ENCODE peak calls at places on chromosomes 11 and 22, in nine cellular contexts. One of them, this sample, is unnamed.
A peak's percentile ranks its signal among the peaks of the same experiment; 100 is the strongest.

GRCh38 chr22:49763138-49763537 is 64.5 kb downstream of the BRD1 start:
- DNase-seq in AG04450: no peak
- DNase-seq in IMR-90: no peak
- DNase-seq in GM23338: no peak
- DNase-seq in neuronal stem cell: no peak
- DNase-seq in A549: no peak
- DNase-seq in fibroblast of lung: no peak
- DNase-seq in CD4-positive, alpha-beta T cell: no peak
- DNase-seq in SK-N-MC: no peak
- DNase-seq in this sample: no peak

GRCh38 chr11:62273284-62273683 is 3.3 kb downstream of the SCGB2A2 start:
- DNase-seq in AG04450: no peak
- DNase-seq in IMR-90: no peak
- DNase-seq in fibroblast of lung: no peak
- DNase-seq in CD4-positive, alpha-beta T cell: no peak
- DNase-seq in GM23338: no peak
- DNase-seq in neuronal stem cell: no peak
- DNase-seq in SK-N-MC: no peak
- DNase-seq in A549: no peak
- DNase-seq in this sample: no peak

GRCh38 chr11:34238966-34239365 is 118.8 kb downstream of the ABTB2 start:
- DNase-seq in IMR-90: no peak
- DNase-seq in AG04450: no peak
- DNase-seq in GM23338: no peak
- DNase-seq in SK-N-MC: no peak
- DNase-seq in fibroblast of lung: peak; percentile 33
- DNase-seq in A549: no peak
- DNase-seq in neuronal stem cell: no peak
- DNase-seq in CD4-positive, alpha-beta T cell: no peak
- DNase-seq in this sample: no peak

GRCh38 chr11:72696866-72697428 is 22.7 kb upstream of the PDE2A start:
- DNase-seq in neuronal stem cell: no peak
- DNase-seq in GM23338: peak; percentile 92
- DNase-seq in AG04450: no peak
- DNase-seq in CD4-positive, alpha-beta T cell: no peak
- DNase-seq in IMR-90: no peak
- DNase-seq in A549: no peak
- DNase-seq in fibroblast of lung: no peak
- DNase-seq in SK-N-MC: no peak
- DNase-seq in this sample: no peak

GRCh38 chr11:122756417-122756816 is 81.9 kb upstream of the CRTAM start:
- DNase-seq in neuronal stem cell: no peak
- DNase-seq in A549: no peak
- DNase-seq in GM23338: no peak
- DNase-seq in SK-N-MC: no peak
- DNase-seq in IMR-90: no peak
- DNase-seq in AG04450: no peak
- DNase-seq in CD4-positive, alpha-beta T cell: peak; percentile 47
- DNase-seq in fibroblast of lung: no peak
- DNase-seq in this sample: no peak

GRCh38 chr11:102495161-102496042 is 35.1 kb downstream of the MMP7 start:
- DNase-seq in SK-N-MC: peak; percentile 63
- DNase-seq in fibroblast of lung: peak; percentile 81
- DNase-seq in neuronal stem cell: peak; percentile 78
- DNase-seq in A549: peak; percentile 41
- DNase-seq in CD4-positive, alpha-beta T cell: peak; percentile 20
- DNase-seq in GM23338: peak; percentile 90
- DNase-seq in IMR-90: peak; percentile 88
- DNase-seq in AG04450: peak; percentile 75
- DNase-seq in this sample: peak; percentile 34

GRCh38 chr22:42685941-42686666 is 34.6 kb downstream of the A4GALT start:
- DNase-seq in IMR-90: no peak
- DNase-seq in A549: peak; percentile 11
- DNase-seq in SK-N-MC: no peak
- DNase-seq in AG04450: no peak
- DNase-seq in CD4-positive, alpha-beta T cell: no peak
- DNase-seq in fibroblast of lung: no peak
- DNase-seq in neuronal stem cell: no peak
- DNase-seq in GM23338: peak; percentile 18
- DNase-seq in this sample: no peak

GRCh38 chr11:128156486-128156885 is 430.9 kb downstream of the ETS1 start:
- DNase-seq in GM23338: no peak
- DNase-seq in neuronal stem cell: no peak
- DNase-seq in SK-N-MC: no peak
- DNase-seq in fibroblast of lung: peak; percentile 49
- DNase-seq in AG04450: no peak
- DNase-seq in CD4-positive, alpha-beta T cell: no peak
- DNase-seq in A549: no peak
- DNase-seq in IMR-90: no peak
- DNase-seq in this sample: peak; percentile 50

GRCh38 chr11:73477518-73477917 is 101.3 kb downstream of the RELT start:
- DNase-seq in SK-N-MC: no peak
- DNase-seq in A549: no peak
- DNase-seq in AG04450: no peak
- DNase-seq in neuronal stem cell: no peak
- DNase-seq in IMR-90: no peak
- DNase-seq in fibroblast of lung: no peak
- DNase-seq in GM23338: no peak
- DNase-seq in CD4-positive, alpha-beta T cell: no peak
- DNase-seq in this sample: no peak

DNA sequence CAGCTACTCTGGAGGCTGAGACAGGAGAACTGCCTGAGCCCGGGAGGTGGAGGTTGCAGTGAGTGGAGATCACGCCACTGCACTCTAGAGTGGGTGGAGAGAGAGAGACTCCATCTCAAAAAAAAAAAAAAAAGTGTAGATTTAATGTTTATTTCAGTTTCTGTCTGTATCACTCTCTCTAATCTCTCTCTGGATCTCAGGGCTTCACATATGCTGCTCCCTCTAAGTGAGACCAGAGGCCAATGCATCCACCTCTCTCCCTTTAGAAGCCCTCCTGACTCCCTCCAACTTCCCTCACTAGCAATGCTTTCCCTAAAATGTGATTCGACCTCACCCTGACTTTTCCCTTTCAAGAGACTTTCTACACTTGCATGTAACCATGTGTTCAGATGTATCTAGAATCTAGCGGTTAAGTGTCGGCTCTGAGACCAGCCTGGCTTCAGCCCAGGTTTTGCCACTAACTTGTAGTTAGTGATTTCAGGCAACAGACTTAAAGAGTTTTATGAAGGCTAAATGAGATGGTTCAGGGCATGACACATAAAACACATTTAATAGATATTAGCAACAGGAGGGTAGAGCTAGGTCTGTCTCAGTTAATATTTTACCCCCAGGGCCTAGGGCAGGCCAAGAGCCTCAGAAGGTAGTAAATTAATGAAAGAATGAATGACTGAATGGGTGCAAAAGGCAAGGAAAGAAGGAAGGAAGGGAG is 364.3 kb downstream of the LARGE1 start:
- DNase-seq in AG04450: no peak
- DNase-seq in GM23338: no peak
- DNase-seq in A549: no peak
- DNase-seq in neuronal stem cell: no peak
- DNase-seq in SK-N-MC: no peak
- DNase-seq in IMR-90: no peak
- DNase-seq in fibroblast of lung: no peak
- DNase-seq in CD4-positive, alpha-beta T cell: no peak
- DNase-seq in this sample: no peak
- H3K27ac ChIP-seq in AG04450: no peak overlapping the region
- H3K27ac ChIP-seq in GM23338: no peak overlapping the region
- H3K27ac ChIP-seq in A549: no peak overlapping the region
- H3K27ac ChIP-seq in neuronal stem cell: no peak overlapping the region
- H3K27ac ChIP-seq in SK-N-MC: no peak overlapping the region
- H3K27ac ChIP-seq in IMR-90: no peak overlapping the region
- H3K27ac ChIP-seq in fibroblast of lung: no peak overlapping the region
- H3K27ac ChIP-seq in CD4-positive, alpha-beta T cell: no peak overlapping the region
- H3K27ac ChIP-seq in this sample: no peak overlapping the region

GRCh38 chr11:6402561-6402981 is 12.3 kb downstream of the SMPD1 start:
- DNase-seq in SK-N-MC: no peak
- DNase-seq in fibroblast of lung: peak; percentile 27
- DNase-seq in AG04450: no peak
- DNase-seq in IMR-90: peak; percentile 39
- DNase-seq in CD4-positive, alpha-beta T cell: peak; percentile 88
- DNase-seq in neuronal stem cell: no peak
- DNase-seq in GM23338: no peak
- DNase-seq in A549: no peak
- DNase-seq in this sample: no peak

GRCh38 chr11:6401439-6401838 is 11.2 kb downstream of the SMPD1 start:
- DNase-seq in GM23338: no peak
- DNase-seq in IMR-90: no peak
- DNase-seq in A549: no peak
- DNase-seq in neuronal stem cell: no peak
- DNase-seq in fibroblast of lung: no peak
- DNase-seq in AG04450: no peak
- DNase-seq in SK-N-MC: no peak
- DNase-seq in CD4-positive, alpha-beta T cell: no peak
- DNase-seq in this sample: no peak

GRCh38 chr11:6403539-6403938 is 13.3 kb downstream of the SMPD1 start:
- DNase-seq in neuronal stem cell: no peak
- DNase-seq in SK-N-MC: no peak
- DNase-seq in GM23338: no peak
- DNase-seq in A549: no peak
- DNase-seq in CD4-positive, alpha-beta T cell: no peak
- DNase-seq in AG04450: no peak
- DNase-seq in IMR-90: no peak
- DNase-seq in fibroblast of lung: no peak
- DNase-seq in this sample: no peak

GRCh38 chr11:6400431-6401345 is 10.4 kb downstream of the SMPD1 start:
- DNase-seq in SK-N-MC: no peak
- DNase-seq in CD4-positive, alpha-beta T cell: no peak
- DNase-seq in A549: no peak
- DNase-seq in neuronal stem cell: no peak
- DNase-seq in GM23338: no peak
- DNase-seq in AG04450: no peak
- DNase-seq in fibroblast of lung: no peak
- DNase-seq in IMR-90: no peak
- DNase-seq in this sample: no peak

DNA sequence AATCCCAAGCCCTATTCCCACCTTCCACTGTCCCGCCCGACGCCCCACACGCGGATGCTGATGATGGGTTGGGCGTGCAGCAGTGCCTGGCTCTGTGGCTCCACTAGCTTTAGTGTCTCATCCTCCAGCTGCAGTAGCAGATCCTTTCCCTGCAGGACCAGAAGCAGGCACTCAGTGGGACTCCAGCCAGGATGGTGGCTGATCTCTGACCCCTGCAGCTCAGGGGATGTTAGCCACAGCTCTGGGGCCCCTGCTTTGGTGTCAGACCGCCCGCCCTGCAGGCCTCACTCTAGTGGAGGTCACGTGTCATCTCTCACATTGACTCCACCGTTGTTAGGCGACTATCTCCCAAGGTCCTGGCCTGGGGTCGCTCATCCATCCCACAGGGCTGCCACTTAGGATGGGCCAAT is 11.8 kb downstream of the SMPD1 start:
- DNase-seq in SK-N-MC: no peak
- DNase-seq in AG04450: no peak
- DNase-seq in A549: no peak
- DNase-seq in IMR-90: no peak
- DNase-seq in CD4-positive, alpha-beta T cell: no peak
- DNase-seq in GM23338: no peak
- DNase-seq in neuronal stem cell: no peak
- DNase-seq in fibroblast of lung: no peak
- DNase-seq in this sample: no peak
- H3K27ac ChIP-seq in SK-N-MC: no peak overlapping the region
- H3K27ac ChIP-seq in AG04450: no peak overlapping the region
- H3K27ac ChIP-seq in A549: no peak overlapping the region
- H3K27ac ChIP-seq in IMR-90: no peak overlapping the region
- H3K27ac ChIP-seq in CD4-positive, alpha-beta T cell: peak overlapping the region; percentile 91
- H3K27ac ChIP-seq in GM23338: no peak overlapping the region
- H3K27ac ChIP-seq in neuronal stem cell: no peak overlapping the region
- H3K27ac ChIP-seq in fibroblast of lung: no peak overlapping the region
- H3K27ac ChIP-seq in this sample: no peak overlapping the region

GRCh38 chr11:5690216-5690615 is 626 bp downstream of the TRIM22 start:
- DNase-seq in CD4-positive, alpha-beta T cell: no peak
- DNase-seq in A549: no peak
- DNase-seq in SK-N-MC: no peak
- DNase-seq in GM23338: no peak
- DNase-seq in neuronal stem cell: no peak
- DNase-seq in AG04450: no peak
- DNase-seq in IMR-90: peak; percentile 40
- DNase-seq in fibroblast of lung: peak; percentile 36
- DNase-seq in this sample: no peak

GRCh38 chr11:5694642-5695041 is 5.1 kb downstream of the TRIM22 start:
- DNase-seq in fibroblast of lung: no peak
- DNase-seq in CD4-positive, alpha-beta T cell: no peak
- DNase-seq in GM23338: no peak
- DNase-seq in A549: no peak
- DNase-seq in SK-N-MC: no peak
- DNase-seq in IMR-90: no peak
- DNase-seq in AG04450: no peak
- DNase-seq in neuronal stem cell: no peak
- DNase-seq in this sample: no peak

GRCh38 chr11:5689551-5689983 is at the start of gene TRIM22:
- DNase-seq in CD4-positive, alpha-beta T cell: peak; percentile 13
- DNase-seq in AG04450: no peak
- DNase-seq in fibroblast of lung: peak; percentile 82
- DNase-seq in neuronal stem cell: no peak
- DNase-seq in A549: no peak
- DNase-seq in GM23338: peak; percentile 81
- DNase-seq in SK-N-MC: no peak
- DNase-seq in IMR-90: peak; percentile 71
- DNase-seq in this sample: peak; percentile 20

GRCh38 chr11:5690736-5691135 is 1.1 kb downstream of the TRIM22 start:
- DNase-seq in IMR-90: peak; percentile 13
- DNase-seq in AG04450: no peak
- DNase-seq in A549: no peak
- DNase-seq in SK-N-MC: no peak
- DNase-seq in fibroblast of lung: peak; percentile 41
- DNase-seq in CD4-positive, alpha-beta T cell: no peak
- DNase-seq in GM23338: no peak
- DNase-seq in neuronal stem cell: no peak
- DNase-seq in this sample: no peak

GRCh38 chr11:5691963-5692358 is 2.4 kb downstream of the TRIM22 start:
- DNase-seq in GM23338: no peak
- DNase-seq in A549: no peak
- DNase-seq in AG04450: no peak
- DNase-seq in neuronal stem cell: no peak
- DNase-seq in CD4-positive, alpha-beta T cell: no peak
- DNase-seq in IMR-90: no peak
- DNase-seq in fibroblast of lung: no peak
- DNase-seq in SK-N-MC: no peak
- DNase-seq in this sample: no peak
- H3K27ac ChIP-seq in GM23338: no peak overlapping the region
- H3K27ac ChIP-seq in A549: no peak overlapping the region
- H3K27ac ChIP-seq in AG04450: no peak overlapping the region
- H3K27ac ChIP-seq in neuronal stem cell: no peak overlapping the region
- H3K27ac ChIP-seq in CD4-positive, alpha-beta T cell: peak overlapping the region; percentile 77
- H3K27ac ChIP-seq in IMR-90: no peak overlapping the region
- H3K27ac ChIP-seq in fibroblast of lung: no peak overlapping the region
- H3K27ac ChIP-seq in SK-N-MC: no peak overlapping the region
- H3K27ac ChIP-seq in this sample: no peak overlapping the region

DNA sequence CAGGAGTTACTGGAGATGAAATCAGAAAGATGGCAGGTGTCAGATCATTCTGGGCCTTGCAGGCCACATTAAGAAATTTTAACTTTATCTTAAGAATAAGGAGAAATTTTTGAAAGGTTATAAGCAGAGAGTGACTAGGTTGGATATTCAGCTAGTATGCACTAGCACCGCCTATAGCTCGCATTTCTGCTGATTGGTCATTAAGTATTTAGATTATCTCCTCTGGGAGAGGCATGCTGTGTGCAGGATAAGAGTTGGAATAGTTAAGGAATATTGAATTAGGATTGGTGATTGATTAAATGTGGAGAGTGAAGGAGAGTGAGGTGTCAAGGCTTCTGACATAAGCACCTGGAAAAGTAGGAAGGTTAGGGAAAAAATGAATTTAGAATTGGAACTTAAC is 100.6 kb downstream of the STIM1 start:
- DNase-seq in IMR-90: no peak
- DNase-seq in A549: no peak
- DNase-seq in fibroblast of lung: no peak
- DNase-seq in neuronal stem cell: no peak
- DNase-seq in CD4-positive, alpha-beta T cell: no peak
- DNase-seq in AG04450: no peak
- DNase-seq in GM23338: no peak
- DNase-seq in SK-N-MC: no peak
- DNase-seq in this sample: no peak
- H3K27ac ChIP-seq in IMR-90: no peak overlapping the region
- H3K27ac ChIP-seq in A549: no peak overlapping the region
- H3K27ac ChIP-seq in fibroblast of lung: no peak overlapping the region
- H3K27ac ChIP-seq in neuronal stem cell: no peak overlapping the region
- H3K27ac ChIP-seq in CD4-positive, alpha-beta T cell: no peak overlapping the region
- H3K27ac ChIP-seq in AG04450: no peak overlapping the region
- H3K27ac ChIP-seq in GM23338: no peak overlapping the region
- H3K27ac ChIP-seq in SK-N-MC: no peak overlapping the region
- H3K27ac ChIP-seq in this sample: no peak overlapping the region